ENCODE peak calls at places on chromosomes 4 and X, in four cellular contexts. U is GM12865, W is CD14-positive monocyte, R is left lung. E is an unnamed sample.

GRCh38 chr4:139299536-139299935 is 1.8 kb upstream of the NAA15 start:
- DNase-seq in U (no peak), R (no peak), W (no peak), E (no peak)

GRCh38 chrX:107678957-107679740 is 50.8 kb downstream of the PRPS1 start:
- DNase-seq in U (peak), R (peak), W (peak), E (no peak)

GRCh38 chr4:41160010-41160789 is 54.1 kb downstream of the APBB2 start:
- DNase-seq in R (peak), U (no peak), W (no peak), E (no peak)

GRCh38 chr4:726235-726787 is 20.7 kb downstream of the PCGF3 start:
- DNase-seq in W (no peak), R (no peak), U (no peak), E (no peak)

GRCh38 chr4:80235451-80235850 is 31.0 kb upstream of the FGF5 start:
- DNase-seq in R (no peak), W (no peak), U (no peak), E (no peak)

GRCh38 chr4:127843704-127844604 is 36.7 kb upstream of the PLK4 start:
- DNase-seq in U (no peak), W (no peak), R (no peak), E (no peak)

GRCh38 chr4:95178938-95179337 is 369.8 kb downstream of the UNC5C start:
- DNase-seq in U (no peak), R (no peak), W (no peak), E (no peak)

GRCh38 chr4:129264008-129264657 is 168.2 kb downstream of the C4orf33 start:
- DNase-seq in W (no peak), R (no peak), U (peak), E (peak)

GRCh38 chr4:102318526-102318925 is 26.8 kb downstream of the SLC39A8 start:
- DNase-seq in R (peak), W (no peak), U (no peak), E (no peak)

GRCh38 chr4:56817840-56818491 is 3.5 kb downstream of the SPINK2 start:
- DNase-seq in R (no peak), W (no peak), U (peak), E (peak)

GRCh38 chr4:6043188-6043587 is 25.0 kb upstream of the C4orf50 start:
- DNase-seq in U (no peak), W (no peak), R (no peak), E (no peak)

GRCh38 chr4:43243433-43244116 is 351.1 kb downstream of the GRXCR1 start:
- DNase-seq in R (no peak), U (peak), W (no peak), E (peak)

GRCh38 chr4:186854256-186854655 is 130.6 kb upstream of the FAT1 start:
- DNase-seq in R (no peak), W (no peak), U (no peak), E (no peak)

GRCh38 chrX:13427441-13428054 is 107.7 kb upstream of the ATXN3L start:
- DNase-seq in W (no peak), U (no peak), R (no peak), E (no peak)

GRCh38 chr4:98232202-98232601 is 29.0 kb upstream of the RAP1GDS1 start:
- DNase-seq in U (no peak), R (no peak), W (peak), E (no peak)

GRCh38 chr4:101271516-101271915 is 75.8 kb downstream of the PPP3CA start:
- DNase-seq in W (no peak), U (no peak), R (no peak), E (no peak)

GRCh38 chr4:139603576-139604387 is 47.8 kb upstream of the SETD7 start:
- DNase-seq in U (peak), W (no peak), R (no peak), E (peak)

GRCh38 chrX:120517936-120518335 is 42.8 kb downstream of the CUL4B start:
- DNase-seq in W (no peak), U (no peak), R (no peak), E (no peak)

GRCh38 chrX:47351706-47352105 is 18.7 kb upstream of the ZNF157 start:
- DNase-seq in R (no peak), W (no peak), U (no peak), E (no peak)

GRCh38 chr4:143617994-143618679 is 82.3 kb downstream of the FREM3 start:
- DNase-seq in R (no peak), W (no peak), U (peak), E (no peak)

GRCh38 chrX:106891762-106892161 is 11.4 kb downstream of the RIPPLY1 start:
- DNase-seq in U (no peak), W (no peak), R (no peak), E (no peak)

GRCh38 chr4:119898211-119898610 is 168.4 kb downstream of the MAD2L1 start:
- DNase-seq in R (no peak), U (no peak), W (no peak), E (no peak)

GRCh38 chr4:14125375-14126129 is 498.0 kb upstream of the BOD1L1 start:
- DNase-seq in W (no peak), U (peak), R (no peak), E (peak)

GRCh38 chrX:11143931-11144678 is 33.0 kb downstream of the HCCS start:
- DNase-seq in U (peak), W (no peak), R (no peak), E (peak)

GRCh38 chr4:10079256-10079655 is 37.3 kb downstream of the WDR1 start:
- DNase-seq in R (no peak), W (peak), U (no peak), E (no peak)

GRCh38 chr4:24382381-24382780 is 202.0 kb downstream of the DHX15 start:
- DNase-seq in R (no peak), W (no peak), U (peak), E (no peak)

GRCh38 chr4:10898072-10898471 is 213.5 kb upstream of the CLNK start:
- DNase-seq in U (no peak), R (no peak), W (no peak), E (no peak)

GRCh38 chr4:52932586-52933482 is 70.7 kb downstream of the RASL11B start:
- DNase-seq in U (no peak), W (no peak), R (no peak), E (no peak)

GRCh38 chr4:28686618-28687017 is 1826.0 kb downstream of the STIM2 start:
- DNase-seq in R (no peak), W (no peak), U (peak), E (peak)

GRCh38 chrX:110180928-110181310 is 137.0 kb downstream of the AMMECR1 start:
- DNase-seq in R (no peak), W (no peak), U (peak), E (no peak)

GRCh38 chr4:169956441-169956840 is 69.8 kb downstream of the MFAP3L start:
- DNase-seq in U (no peak), R (no peak), W (no peak), E (no peak)

GRCh38 chr4:165974647-165975335 is 101.8 kb downstream of the TLL1 start:
- DNase-seq in U (no peak), R (no peak), W (no peak), E (no peak)

GRCh38 chr4:77181737-77182136 is 24.7 kb downstream of the CCNG2 start:
- DNase-seq in U (no peak), R (no peak), W (no peak), E (no peak)

GRCh38 chrX:87900320-87900908 is 382.8 kb downstream of the KLHL4 start:
- DNase-seq in U (peak), W (no peak), R (no peak), E (no peak)

DNA sequence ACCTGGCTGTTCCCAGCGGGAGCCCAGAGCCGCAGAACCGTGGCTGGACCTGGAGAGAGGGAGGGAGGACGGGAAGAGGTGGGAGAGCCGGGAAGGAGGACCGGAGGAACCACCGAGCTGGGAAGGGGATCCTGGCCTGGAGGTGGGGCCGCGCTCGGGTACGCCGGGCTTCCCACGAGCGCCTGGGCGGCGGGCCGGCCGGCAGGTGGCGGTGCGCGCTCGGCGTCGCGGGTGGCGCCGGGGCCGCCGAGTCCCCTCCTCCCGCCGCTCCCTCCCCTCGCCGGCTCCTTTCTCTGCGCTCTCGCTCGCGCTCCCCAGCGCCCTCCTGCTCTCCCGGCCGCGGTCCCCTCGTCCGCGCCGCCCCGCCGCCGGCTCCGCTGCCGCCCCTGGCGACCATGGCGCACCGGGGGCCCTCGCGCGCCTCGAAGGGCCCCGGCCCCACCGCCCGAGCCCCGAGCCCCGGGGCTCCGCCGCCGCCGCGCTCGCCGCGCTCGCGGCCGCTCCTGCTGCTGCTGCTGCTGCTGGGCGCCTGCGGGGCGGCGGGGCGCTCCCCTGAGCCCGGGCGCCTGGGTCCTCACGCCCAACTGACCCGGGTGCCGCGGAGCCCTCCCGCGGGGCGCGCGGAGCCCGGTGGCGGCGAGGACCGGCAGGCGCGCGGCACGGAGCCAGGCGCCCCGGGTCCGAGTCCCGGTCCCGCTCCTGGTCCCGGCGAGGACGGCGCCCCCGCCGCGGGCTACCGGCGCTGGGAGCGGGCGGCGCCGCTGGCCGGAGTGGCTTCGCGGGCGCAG is at the start of gene SORCS2:
- DNase-seq in W (no peak), R (peak), U (peak), E (peak)
- TF ChIP-seq CTCF in W (peak), R (peak), U (peak), E (peak)

GRCh38 chr4:171561419-171561818 is 251.8 kb upstream of the GALNTL6 start:
- DNase-seq in R (no peak), W (no peak), U (no peak), E (no peak)

DNA sequence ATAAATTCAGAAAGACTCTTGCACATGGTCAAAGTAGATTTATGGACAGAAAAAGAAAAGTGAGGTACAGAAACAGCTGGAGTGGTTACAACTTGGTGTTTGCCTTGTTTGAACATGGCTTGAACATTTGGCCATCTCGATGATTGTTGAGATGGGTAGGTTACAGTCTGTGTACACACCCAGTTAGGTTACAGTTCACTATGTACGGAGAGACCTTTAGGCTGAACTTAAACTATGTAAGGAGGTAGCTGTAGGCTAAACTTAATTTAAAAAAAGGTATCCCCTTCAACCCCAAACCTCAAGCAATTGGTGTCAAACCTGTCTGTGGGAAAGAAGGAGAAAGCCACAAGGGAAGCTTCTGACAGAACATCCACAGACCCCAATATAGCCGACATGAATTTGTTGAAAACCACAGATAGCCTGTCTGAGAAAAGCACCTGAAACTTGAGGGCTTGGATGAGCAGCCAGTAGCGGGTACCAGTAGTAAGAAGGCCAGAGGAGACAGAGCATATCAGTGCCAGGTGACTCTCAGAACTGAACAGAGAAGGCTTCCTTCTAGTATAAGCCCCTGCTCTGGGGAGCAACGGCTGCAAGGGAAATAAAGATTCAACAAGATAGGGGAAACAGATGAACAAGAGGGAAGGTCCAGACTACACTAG is 247.9 kb upstream of the GALNTL6 start:
- DNase-seq in R (no peak), U (peak), W (no peak), E (no peak)
- TF ChIP-seq CTCF in R (no peak), U (no peak), W (no peak), E (no peak)

GRCh38 chr4:7398104-7398423 is 36.7 kb downstream of the PSAPL1 start:
- DNase-seq in U (no peak), R (peak), W (no peak), E (no peak)
- TF ChIP-seq CTCF in U (no peak), R (no peak), W (no peak), E (no peak)

GRCh38 chrX:152814048-152814447 is 16.5 kb downstream of the CETN2 start:
- DNase-seq in U (no peak), W (no peak), R (no peak), E (no peak)
- TF ChIP-seq CTCF in U (no peak), W (no peak), R (no peak), E (no peak)

GRCh38 chr4:126583509-126583908 is 1049.2 kb upstream of the INTU start:
- DNase-seq in U (peak), R (no peak), W (no peak), E (no peak)
- TF ChIP-seq CTCF in U (peak), R (no peak), W (no peak), E (no peak)

GRCh38 chr4:149031399-149031798 is 589.2 kb upstream of the NR3C2 start:
- DNase-seq in W (no peak), R (no peak), U (peak), E (no peak)
- TF ChIP-seq CTCF in W (no peak), R (no peak), U (peak), E (peak)